ENCODE peak calls at places on chromosomes 4 and X, in four cellular contexts. One of them, this sample, is unnamed.

GRCh38 chr4:100926039-100926717 is 408.4 kb upstream of the EMCN start:
- DNase-seq in HepG2: no peak
- DNase-seq in K562: no peak
- DNase-seq in GM12878: no peak
- DNase-seq in this sample: no peak

GRCh38 chr4:73871911-73872310 is 2.7 kb downstream of the CXCL1 start:
- DNase-seq in HepG2: no peak
- DNase-seq in K562: no peak
- DNase-seq in GM12878: no peak
- DNase-seq in this sample: no peak

GRCh38 chr4:83255584-83255983 is 29.0 kb downstream of the COQ2 start:
- DNase-seq in HepG2: no peak
- DNase-seq in K562: no peak
- DNase-seq in GM12878: no peak
- DNase-seq in this sample: peak; percentile 70

GRCh38 chr4:2829321-2829932 is 14.2 kb upstream of the ADD1 start:
- DNase-seq in HepG2: no peak
- DNase-seq in K562: no peak
- DNase-seq in GM12878: no peak
- DNase-seq in this sample: no peak

GRCh38 chrX:95076449-95076848 is 1402.4 kb downstream of the FAM133A start:
- DNase-seq in HepG2: peak; percentile 2
- DNase-seq in K562: peak; percentile 3
- DNase-seq in GM12878: no peak
- DNase-seq in this sample: no peak

GRCh38 chrX:630007-630921 is at the start of gene SHOX:
- DNase-seq in HepG2: no peak
- DNase-seq in K562: no peak
- DNase-seq in GM12878: no peak
- DNase-seq in this sample: no peak

GRCh38 chrX:11138498-11139390 is 27.6 kb downstream of the HCCS start:
- DNase-seq in HepG2: no peak
- DNase-seq in K562: no peak
- DNase-seq in GM12878: no peak
- DNase-seq in this sample: no peak

GRCh38 chrX:39133971-39134370 is 332.7 kb downstream of the MID1IP1 start:
- DNase-seq in HepG2: no peak
- DNase-seq in K562: no peak
- DNase-seq in GM12878: no peak
- DNase-seq in this sample: no peak

GRCh38 chrX:86910602-86911311 is 606.8 kb upstream of the KLHL4 start:
- DNase-seq in HepG2: no peak
- DNase-seq in K562: no peak
- DNase-seq in GM12878: no peak
- DNase-seq in this sample: no peak

DNA sequence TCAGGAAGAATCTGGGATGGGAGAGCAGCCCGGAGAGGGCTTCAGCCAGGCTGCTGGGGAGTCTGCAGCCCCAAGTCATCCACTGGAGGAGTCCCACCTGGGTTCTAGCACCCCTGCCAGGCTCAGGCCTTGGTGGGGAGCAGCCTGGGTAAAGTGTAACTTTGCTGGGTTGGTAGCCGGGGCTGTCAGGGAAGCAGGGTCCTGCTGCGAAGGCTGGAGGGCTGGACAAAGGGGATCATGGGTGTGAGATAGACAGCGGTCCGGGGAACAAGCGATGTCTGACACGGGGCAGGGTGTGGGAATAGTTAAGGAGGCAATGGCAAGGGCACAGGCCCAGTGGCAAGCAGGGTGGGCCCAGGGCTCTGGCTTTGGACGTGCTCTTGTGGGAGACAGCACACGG is 37.6 kb downstream of the PDHA1 start:
- DNase-seq in HepG2: no peak
- DNase-seq in K562: no peak
- DNase-seq in GM12878: no peak
- DNase-seq in this sample: no peak
- TF ChIP-seq CEBPB in HepG2: no peak
- TF ChIP-seq CEBPB in K562: no peak
- TF ChIP-seq CEBPB in GM12878: no peak
- TF ChIP-seq CEBPB in this sample: no peak

GRCh38 chrX:51406688-51407519 is 74.3 kb downstream of the NUDT10 start:
- DNase-seq in HepG2: no peak
- DNase-seq in K562: peak; percentile 9
- DNase-seq in GM12878: no peak
- DNase-seq in this sample: no peak
- TF ChIP-seq SP1 in HepG2: no peak
- TF ChIP-seq SP1 in K562: no peak
- TF ChIP-seq SP1 in GM12878: no peak
- TF ChIP-seq SP1 in this sample: no peak

DNA sequence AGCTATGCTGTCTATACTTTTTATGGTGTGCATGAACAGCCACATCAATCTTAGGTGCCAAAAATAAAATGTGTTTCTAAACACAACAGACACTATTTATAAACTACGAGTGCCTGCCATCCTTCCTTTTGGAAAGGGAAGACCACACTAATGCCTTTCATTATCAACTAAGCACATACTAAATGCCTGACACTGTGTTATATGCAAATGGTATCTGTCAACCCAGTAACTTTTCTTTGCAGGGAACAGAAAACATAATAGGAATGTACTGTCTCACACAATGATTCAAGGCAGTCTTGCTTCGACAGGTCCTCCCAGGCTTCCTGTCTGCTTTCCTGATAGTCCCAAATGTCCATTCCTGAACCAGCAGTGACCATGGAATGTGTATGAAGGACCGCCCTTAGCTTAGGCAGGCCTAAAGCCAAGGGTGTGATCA is 43.8 kb downstream of the ADGRA3 start:
- DNase-seq in HepG2: no peak
- DNase-seq in K562: no peak
- DNase-seq in GM12878: no peak
- DNase-seq in this sample: no peak
- TF ChIP-seq SRF in HepG2: no peak
- TF ChIP-seq SRF in K562: no peak
- TF ChIP-seq SRF in GM12878: no peak
- TF ChIP-seq SRF in this sample: no peak

GRCh38 chrX:45765726-45766125 is 565.0 kb upstream of the DIPK2B start:
- DNase-seq in HepG2: no peak
- DNase-seq in K562: no peak
- DNase-seq in GM12878: no peak
- DNase-seq in this sample: no peak

GRCh38 chrX:45769919-45770582 is 569.4 kb upstream of the DIPK2B start:
- DNase-seq in HepG2: peak; percentile 88
- DNase-seq in K562: peak; percentile 43
- DNase-seq in GM12878: peak; percentile 51
- DNase-seq in this sample: no peak

GRCh38 chrX:45771114-45771513 is 570.4 kb upstream of the DIPK2B start:
- DNase-seq in HepG2: peak; percentile 51
- DNase-seq in K562: peak; percentile 6
- DNase-seq in GM12878: no peak
- DNase-seq in this sample: peak; percentile 77

GRCh38 chrX:45767021-45767491 is 566.4 kb upstream of the DIPK2B start:
- DNase-seq in HepG2: no peak
- DNase-seq in K562: no peak
- DNase-seq in GM12878: no peak
- DNase-seq in this sample: no peak

DNA sequence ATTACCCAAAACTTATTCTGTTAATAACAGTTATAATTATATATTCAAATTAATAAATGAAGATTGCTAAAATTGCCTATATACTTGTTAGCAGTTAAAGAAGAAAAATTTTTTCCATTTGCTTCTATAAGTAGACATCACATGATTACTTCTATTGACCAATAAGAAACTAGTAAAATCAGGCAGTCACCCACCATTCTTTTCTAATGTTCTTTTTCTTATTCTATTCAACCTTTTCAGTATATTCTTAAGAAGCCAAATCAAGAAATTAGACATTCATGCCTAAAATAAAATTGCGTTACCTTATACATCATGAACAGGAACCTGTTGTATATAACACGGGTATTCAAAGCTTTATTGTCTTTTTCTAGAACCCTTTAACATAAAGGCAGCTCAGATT is 568.0 kb upstream of the DIPK2B start:
- DNase-seq in HepG2: no peak
- DNase-seq in K562: no peak
- DNase-seq in GM12878: no peak
- DNase-seq in this sample: no peak
- TF ChIP-seq CEBPB in HepG2: no peak
- TF ChIP-seq CEBPB in K562: no peak
- TF ChIP-seq CEBPB in GM12878: no peak
- TF ChIP-seq CEBPB in this sample: no peak

GRCh38 chrX:48460606-48461005 is 9.5 kb downstream of the SLC38A5 start:
- DNase-seq in HepG2: no peak
- DNase-seq in K562: no peak
- DNase-seq in GM12878: no peak
- DNase-seq in this sample: no peak

GRCh38 chrX:48461830-48462229 is 8.2 kb downstream of the SLC38A5 start:
- DNase-seq in HepG2: no peak
- DNase-seq in K562: no peak
- DNase-seq in GM12878: no peak
- DNase-seq in this sample: no peak

GRCh38 chrX:48458711-48459110 is 11.3 kb downstream of the SLC38A5 start:
- DNase-seq in HepG2: no peak
- DNase-seq in K562: no peak
- DNase-seq in GM12878: no peak
- DNase-seq in this sample: no peak

GRCh38 chrX:48460031-48460430 is 10.0 kb downstream of the SLC38A5 start:
- DNase-seq in HepG2: no peak
- DNase-seq in K562: no peak
- DNase-seq in GM12878: no peak
- DNase-seq in this sample: no peak

GRCh38 chrX:48459483-48459882 is 10.6 kb downstream of the SLC38A5 start:
- DNase-seq in HepG2: no peak
- DNase-seq in K562: no peak
- DNase-seq in GM12878: no peak
- DNase-seq in this sample: no peak
- TF ChIP-seq SP1 in HepG2: no peak
- TF ChIP-seq SP1 in K562: no peak
- TF ChIP-seq SP1 in GM12878: no peak
- TF ChIP-seq SP1 in this sample: no peak

DNA sequence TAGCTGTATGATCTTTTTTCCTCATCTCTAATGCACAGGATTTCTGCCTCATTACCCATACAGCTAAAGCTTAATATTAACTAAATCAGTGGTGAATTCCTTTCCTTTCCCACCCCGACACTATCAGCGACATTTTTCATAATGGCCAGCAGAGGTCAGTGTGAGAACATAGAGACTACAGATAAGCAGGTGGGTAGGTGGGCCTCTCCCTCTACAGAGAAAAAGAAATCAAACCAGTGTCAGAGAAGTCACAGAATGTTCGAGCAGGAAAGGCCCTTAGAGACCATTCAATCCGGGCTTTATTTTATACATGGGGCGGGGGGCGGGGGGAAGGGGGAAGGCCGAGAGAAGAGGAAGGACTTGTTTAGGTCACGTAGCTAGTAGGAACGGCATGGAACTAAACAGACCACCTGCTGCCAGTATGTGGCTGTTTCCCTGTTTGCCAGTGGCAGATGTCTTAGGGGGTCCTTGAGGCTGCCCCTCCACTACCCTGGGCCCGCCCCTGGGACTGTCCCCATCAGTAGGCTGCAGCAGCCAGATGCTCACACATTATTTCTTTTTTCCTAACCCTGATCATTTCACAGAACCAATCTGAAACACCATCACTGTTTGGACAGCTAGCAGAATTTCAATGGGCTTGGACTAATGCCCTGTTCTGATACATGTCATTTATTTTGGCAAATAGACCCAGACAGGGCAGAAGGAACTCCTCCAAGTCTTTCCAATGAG is 133.3 kb downstream of the ATG4A start:
- DNase-seq in HepG2: peak; percentile 37
- DNase-seq in K562: peak; percentile 43
- DNase-seq in GM12878: peak; percentile 16
- DNase-seq in this sample: peak; percentile 10
- TF ChIP-seq SRF in HepG2: no peak
- TF ChIP-seq SRF in K562: no peak
- TF ChIP-seq SRF in GM12878: no peak
- TF ChIP-seq SRF in this sample: no peak